ENCODE peak calls at places on chromosomes 13 and 19, in seven cellular contexts. One of them, this sample, is unnamed.

GRCh38 chr13:23724196-23724970 is 154.2 kb downstream of the TNFRSF19 start:
- DNase-seq in suprapubic skin: no peak
- DNase-seq in transverse colon: no peak
- DNase-seq in GM12878: no peak
- DNase-seq in SK-N-SH: no peak
- DNase-seq in H1: no peak
- DNase-seq in stomach: no peak
- DNase-seq in this sample: no peak

GRCh38 chr13:87131611-87132010 is 539.6 kb upstream of the SLITRK5 start:
- DNase-seq in H1: no peak
- DNase-seq in stomach: no peak
- DNase-seq in transverse colon: no peak
- DNase-seq in SK-N-SH: no peak
- DNase-seq in suprapubic skin: no peak
- DNase-seq in GM12878: no peak
- DNase-seq in this sample: no peak

GRCh38 chr19:47539747-47540311 is 25.0 kb upstream of the NAPA start:
- DNase-seq in stomach: no peak
- DNase-seq in transverse colon: no peak
- DNase-seq in SK-N-SH: peak; percentile 64
- DNase-seq in H1: no peak
- DNase-seq in suprapubic skin: no peak
- DNase-seq in GM12878: no peak
- DNase-seq in this sample: no peak

GRCh38 chr13:113153810-113154748 is 4.4 kb upstream of the PROZ start:
- DNase-seq in suprapubic skin: peak; percentile 90
- DNase-seq in stomach: peak; percentile 83
- DNase-seq in H1: no peak
- DNase-seq in SK-N-SH: peak; percentile 93
- DNase-seq in GM12878: peak; percentile 3
- DNase-seq in transverse colon: peak; percentile 85
- DNase-seq in this sample: peak; percentile 95

GRCh38 chr19:42024622-42025111 is 30.6 kb upstream of the ATP1A3 start:
- DNase-seq in stomach: no peak
- DNase-seq in transverse colon: peak; percentile 13
- DNase-seq in H1: no peak
- DNase-seq in GM12878: no peak
- DNase-seq in suprapubic skin: no peak
- DNase-seq in SK-N-SH: no peak
- DNase-seq in this sample: no peak

GRCh38 chr19:8329993-8330392 is 8.7 kb downstream of the RPS28 start:
- DNase-seq in SK-N-SH: no peak
- DNase-seq in suprapubic skin: no peak
- DNase-seq in stomach: no peak
- DNase-seq in GM12878: no peak
- DNase-seq in H1: no peak
- DNase-seq in transverse colon: no peak
- DNase-seq in this sample: no peak

GRCh38 chr13:30255696-30256095 is 51.7 kb downstream of the KATNAL1 start:
- DNase-seq in H1: no peak
- DNase-seq in suprapubic skin: no peak
- DNase-seq in stomach: no peak
- DNase-seq in transverse colon: no peak
- DNase-seq in GM12878: no peak
- DNase-seq in SK-N-SH: no peak
- DNase-seq in this sample: no peak

GRCh38 chr19:6802336-6803035 is 30.0 kb downstream of the VAV1 start:
- DNase-seq in transverse colon: peak; percentile 60
- DNase-seq in GM12878: peak; percentile 78
- DNase-seq in stomach: peak; percentile 39
- DNase-seq in H1: no peak
- DNase-seq in SK-N-SH: no peak
- DNase-seq in suprapubic skin: no peak
- DNase-seq in this sample: peak; percentile 92

GRCh38 chr13:27476943-27477681 is 26.7 kb upstream of the MTIF3 start:
- DNase-seq in H1: no peak
- DNase-seq in transverse colon: no peak
- DNase-seq in SK-N-SH: no peak
- DNase-seq in stomach: peak; percentile 76
- DNase-seq in GM12878: no peak
- DNase-seq in suprapubic skin: no peak
- DNase-seq in this sample: no peak

GRCh38 chr13:76293751-76294150 is 592.5 kb downstream of the KCTD12 start:
- DNase-seq in H1: no peak
- DNase-seq in suprapubic skin: no peak
- DNase-seq in SK-N-SH: no peak
- DNase-seq in stomach: no peak
- DNase-seq in GM12878: no peak
- DNase-seq in transverse colon: no peak
- DNase-seq in this sample: no peak

GRCh38 chr19:30320466-30320865 is 51.7 kb upstream of the ZNF536 start:
- DNase-seq in stomach: peak; percentile 8
- DNase-seq in transverse colon: no peak
- DNase-seq in SK-N-SH: no peak
- DNase-seq in suprapubic skin: peak; percentile 17
- DNase-seq in GM12878: no peak
- DNase-seq in H1: no peak
- DNase-seq in this sample: no peak

GRCh38 chr19:30318261-30318660 is 53.9 kb upstream of the ZNF536 start:
- DNase-seq in transverse colon: no peak
- DNase-seq in stomach: no peak
- DNase-seq in SK-N-SH: no peak
- DNase-seq in H1: no peak
- DNase-seq in suprapubic skin: no peak
- DNase-seq in GM12878: no peak
- DNase-seq in this sample: no peak

GRCh38 chr19:30319876-30320275 is 52.3 kb upstream of the ZNF536 start:
- DNase-seq in H1: no peak
- DNase-seq in suprapubic skin: no peak
- DNase-seq in stomach: no peak
- DNase-seq in transverse colon: no peak
- DNase-seq in GM12878: no peak
- DNase-seq in SK-N-SH: no peak
- DNase-seq in this sample: no peak

GRCh38 chr19:30319411-30319810 is 52.8 kb upstream of the ZNF536 start:
- DNase-seq in stomach: no peak
- DNase-seq in GM12878: no peak
- DNase-seq in H1: no peak
- DNase-seq in transverse colon: no peak
- DNase-seq in SK-N-SH: no peak
- DNase-seq in suprapubic skin: no peak
- DNase-seq in this sample: no peak

DNA sequence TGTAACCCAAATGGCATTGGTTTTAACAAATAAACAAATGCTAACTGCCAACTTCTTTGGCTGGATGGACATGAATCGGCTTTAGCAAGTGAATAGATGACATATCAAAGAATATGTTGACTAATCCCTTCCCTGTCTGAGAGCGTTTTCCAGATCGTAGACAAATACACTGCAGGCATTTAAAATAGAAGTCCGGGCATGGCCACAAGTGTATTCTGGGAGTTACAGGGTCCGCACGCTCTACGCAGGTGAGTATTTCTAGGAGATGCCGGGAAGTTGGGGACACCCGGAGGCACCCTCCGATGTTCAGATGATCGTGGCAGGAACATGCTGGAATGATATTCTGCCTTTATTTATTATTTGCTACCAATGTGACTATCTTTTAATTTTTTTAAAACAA is 53.2 kb upstream of the ZNF536 start:
- DNase-seq in suprapubic skin: no peak
- DNase-seq in transverse colon: no peak
- DNase-seq in SK-N-SH: no peak
- DNase-seq in GM12878: no peak
- DNase-seq in H1: no peak
- DNase-seq in stomach: peak; percentile 4
- DNase-seq in this sample: no peak
- TF ChIP-seq POLR2AphosphoS5 in suprapubic skin: no peak
- TF ChIP-seq POLR2AphosphoS5 in transverse colon: no peak
- TF ChIP-seq POLR2AphosphoS5 in SK-N-SH: no peak
- TF ChIP-seq POLR2AphosphoS5 in GM12878: no peak
- TF ChIP-seq POLR2AphosphoS5 in H1: no peak
- TF ChIP-seq POLR2AphosphoS5 in stomach: no peak
- TF ChIP-seq POLR2AphosphoS5 in this sample: no peak

GRCh38 chr13:59342396-59342795 is 821.3 kb downstream of the DIAPH3 start:
- DNase-seq in GM12878: no peak
- DNase-seq in H1: no peak
- DNase-seq in SK-N-SH: no peak
- DNase-seq in transverse colon: no peak
- DNase-seq in stomach: no peak
- DNase-seq in suprapubic skin: no peak
- DNase-seq in this sample: no peak
- TF ChIP-seq EP300 in GM12878: no peak
- TF ChIP-seq EP300 in H1: no peak
- TF ChIP-seq EP300 in SK-N-SH: no peak
- TF ChIP-seq EP300 in transverse colon: no peak
- TF ChIP-seq EP300 in stomach: no peak
- TF ChIP-seq EP300 in suprapubic skin: no peak
- TF ChIP-seq EP300 in this sample: no peak

GRCh38 chr19:39426170-39426569 is 9.6 kb downstream of the RPS16 start:
- DNase-seq in SK-N-SH: no peak
- DNase-seq in stomach: no peak
- DNase-seq in suprapubic skin: no peak
- DNase-seq in GM12878: no peak
- DNase-seq in transverse colon: no peak
- DNase-seq in H1: no peak
- DNase-seq in this sample: no peak

GRCh38 chr19:39430675-39431593 is 4.8 kb downstream of the RPS16 start:
- DNase-seq in stomach: no peak
- DNase-seq in SK-N-SH: no peak
- DNase-seq in transverse colon: peak; percentile 59
- DNase-seq in H1: no peak
- DNase-seq in suprapubic skin: no peak
- DNase-seq in GM12878: no peak
- DNase-seq in this sample: no peak

GRCh38 chr19:39425744-39426143 is 10.0 kb downstream of the RPS16 start:
- DNase-seq in H1: no peak
- DNase-seq in GM12878: no peak
- DNase-seq in stomach: no peak
- DNase-seq in SK-N-SH: no peak
- DNase-seq in transverse colon: no peak
- DNase-seq in suprapubic skin: no peak
- DNase-seq in this sample: no peak

GRCh38 chr19:39427707-39428106 is 8.0 kb downstream of the RPS16 start:
- DNase-seq in suprapubic skin: no peak
- DNase-seq in GM12878: no peak
- DNase-seq in stomach: no peak
- DNase-seq in SK-N-SH: no peak
- DNase-seq in H1: no peak
- DNase-seq in transverse colon: no peak
- DNase-seq in this sample: no peak

DNA sequence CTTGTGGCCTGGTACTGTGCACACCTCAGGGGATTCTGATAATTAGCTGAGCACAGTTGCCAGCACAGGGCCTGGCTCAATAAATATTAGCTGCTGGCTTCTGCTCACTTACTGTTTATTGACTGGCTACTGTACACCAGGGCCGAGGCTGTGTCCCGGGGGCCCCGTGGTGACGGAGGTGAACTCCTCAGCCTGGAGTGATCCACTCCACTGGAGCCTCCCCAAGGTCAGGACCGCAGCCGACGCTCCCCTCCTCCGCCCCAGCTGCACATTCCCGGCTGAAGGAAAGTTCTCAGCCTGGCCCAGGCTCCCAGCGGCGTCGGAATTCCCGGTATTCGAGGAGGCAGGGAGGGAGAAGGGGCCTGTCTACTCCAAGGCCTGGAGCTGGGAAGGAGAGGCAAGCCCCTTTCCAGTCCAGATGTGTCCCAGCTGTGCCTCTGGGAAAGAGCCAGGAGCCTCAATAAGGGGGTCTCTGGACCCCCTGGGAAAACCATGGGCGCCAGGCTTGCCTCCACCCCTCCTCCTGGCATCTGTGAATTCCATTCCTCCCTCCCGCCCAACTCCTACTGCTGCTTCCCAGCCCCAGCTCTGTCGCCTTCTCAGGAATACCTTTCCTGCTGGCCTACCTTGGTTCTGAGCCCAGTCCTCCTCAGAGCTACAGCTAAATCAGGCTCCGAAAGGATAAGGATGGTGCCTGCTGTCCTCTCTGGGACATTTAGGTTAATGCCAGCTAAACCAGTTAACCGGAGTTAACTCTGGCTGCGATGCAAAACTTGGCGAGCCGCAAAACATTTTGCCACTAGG is 7.2 kb downstream of the RPS16 start:
- DNase-seq in SK-N-SH: no peak
- DNase-seq in transverse colon: peak; percentile 51
- DNase-seq in GM12878: no peak
- DNase-seq in H1: no peak
- DNase-seq in suprapubic skin: no peak
- DNase-seq in stomach: peak; percentile 52
- DNase-seq in this sample: no peak
- TF ChIP-seq POLR2AphosphoS5 in SK-N-SH: peak; percentile 36
- TF ChIP-seq POLR2AphosphoS5 in transverse colon: peak; percentile 63
- TF ChIP-seq POLR2AphosphoS5 in GM12878: peak; percentile 20
- TF ChIP-seq POLR2AphosphoS5 in H1: peak; percentile 76
- TF ChIP-seq POLR2AphosphoS5 in suprapubic skin: no peak
- TF ChIP-seq POLR2AphosphoS5 in stomach: peak; percentile 30
- TF ChIP-seq POLR2AphosphoS5 in this sample: peak; percentile 75

GRCh38 chr19:17470204-17470841 is at the start of gene SLC27A1:
- DNase-seq in stomach: peak; percentile 98
- DNase-seq in SK-N-SH: peak; percentile 96
- DNase-seq in transverse colon: peak; percentile 98
- DNase-seq in suprapubic skin: peak; percentile 99
- DNase-seq in H1: peak; percentile 96
- DNase-seq in GM12878: peak; percentile 86
- DNase-seq in this sample: peak; percentile 100
- TF ChIP-seq EP300 in stomach: no peak
- TF ChIP-seq EP300 in SK-N-SH: no peak
- TF ChIP-seq EP300 in transverse colon: no peak
- TF ChIP-seq EP300 in suprapubic skin: no peak
- TF ChIP-seq EP300 in H1: no peak
- TF ChIP-seq EP300 in GM12878: no peak
- TF ChIP-seq EP300 in this sample: no peak

GRCh38 chr19:46073268-46073922 is 32.6 kb upstream of the IGFL4 start:
- DNase-seq in SK-N-SH: no peak
- DNase-seq in stomach: no peak
- DNase-seq in transverse colon: no peak
- DNase-seq in GM12878: no peak
- DNase-seq in suprapubic skin: no peak
- DNase-seq in H1: no peak
- DNase-seq in this sample: no peak

GRCh38 chr19:46067691-46068090 is 26.9 kb upstream of the IGFL4 start:
- DNase-seq in suprapubic skin: no peak
- DNase-seq in SK-N-SH: no peak
- DNase-seq in transverse colon: no peak
- DNase-seq in stomach: no peak
- DNase-seq in GM12878: no peak
- DNase-seq in H1: no peak
- DNase-seq in this sample: no peak

GRCh38 chr19:46069841-46070341 is 29.1 kb upstream of the IGFL4 start:
- DNase-seq in H1: no peak
- DNase-seq in transverse colon: no peak
- DNase-seq in SK-N-SH: no peak
- DNase-seq in suprapubic skin: no peak
- DNase-seq in GM12878: no peak
- DNase-seq in stomach: no peak
- DNase-seq in this sample: no peak

GRCh38 chr19:46065486-46065885 is 24.7 kb upstream of the IGFL4 start:
- DNase-seq in GM12878: no peak
- DNase-seq in stomach: no peak
- DNase-seq in H1: no peak
- DNase-seq in transverse colon: no peak
- DNase-seq in SK-N-SH: no peak
- DNase-seq in suprapubic skin: no peak
- DNase-seq in this sample: no peak

GRCh38 chr19:46068345-46069258 is 27.8 kb upstream of the IGFL4 start:
- DNase-seq in stomach: no peak
- DNase-seq in H1: no peak
- DNase-seq in GM12878: no peak
- DNase-seq in SK-N-SH: no peak
- DNase-seq in transverse colon: peak; percentile 33
- DNase-seq in suprapubic skin: no peak
- DNase-seq in this sample: no peak
- TF ChIP-seq POLR2AphosphoS5 in stomach: no peak
- TF ChIP-seq POLR2AphosphoS5 in H1: no peak
- TF ChIP-seq POLR2AphosphoS5 in GM12878: no peak
- TF ChIP-seq POLR2AphosphoS5 in SK-N-SH: peak; percentile 26
- TF ChIP-seq POLR2AphosphoS5 in transverse colon: no peak
- TF ChIP-seq POLR2AphosphoS5 in suprapubic skin: no peak
- TF ChIP-seq POLR2AphosphoS5 in this sample: no peak